ENCODE peak calls at places on chromosomes 1 and 21, in eight cellular contexts. V is upper lobe of right lung, U is stomach, F is right atrium auricular region, Y is PC-3, T is tibial nerve, X is heart right ventricle, C is psoas muscle. O is an unnamed sample.

GRCh38 chr1:205668951-205669340 is 11.4 kb downstream of the SLC45A3 start:
- DNase-seq in X (no peak), Y (no peak), T (no peak), V (no peak), F (no peak), C (no peak), U (no peak), O (no peak)

GRCh38 chr1:205256956-205257615 is 29.3 kb downstream of the TMCC2 start:
- DNase-seq in U (no peak), C (no peak), X (no peak), Y (no peak), F (no peak), T (no peak), V (no peak), O (no peak)

GRCh38 chr1:67691712-67692111 is 6.7 kb downstream of the GADD45A start:
- DNase-seq in V (no peak), X (no peak), Y (no peak), U (no peak), C (no peak), F (no peak), T (no peak), O (no peak)

GRCh38 chr1:96236156-96236739 is 485.3 kb upstream of the PTBP2 start:
- DNase-seq in V (no peak), T (peak), X (no peak), C (no peak), U (peak), F (no peak), Y (peak), O (peak)

GRCh38 chr1:41341365-41341683 is 19.9 kb upstream of the FOXO6 start:
- DNase-seq in F (no peak), U (no peak), V (no peak), C (no peak), T (no peak), X (no peak), Y (no peak), O (no peak)

GRCh38 chr1:156750932-156751723 is at the start of gene HDGF:
- DNase-seq in C (peak), V (peak), F (no peak), U (peak), Y (no peak), T (peak), X (peak), O (no peak)

GRCh38 chr1:232226197-232226681 is 403.7 kb downstream of the SIPA1L2 start:
- DNase-seq in V (no peak), T (no peak), U (no peak), C (no peak), F (peak), Y (peak), X (no peak), O (no peak)

GRCh38 chr1:177811461-177811860 is 158.4 kb downstream of the SEC16B start:
- DNase-seq in Y (no peak), U (no peak), F (no peak), V (no peak), X (no peak), T (no peak), C (no peak), O (no peak)

GRCh38 chr1:222697858-222698257 is 14.4 kb downstream of the AIDA start:
- DNase-seq in V (no peak), U (no peak), Y (no peak), X (no peak), C (no peak), F (no peak), T (no peak), O (no peak)

GRCh38 chr1:166905930-166906329 is 29.9 kb upstream of the TADA1 start:
- DNase-seq in T (no peak), U (no peak), X (no peak), V (no peak), Y (peak), C (no peak), F (no peak), O (peak)

GRCh38 chr1:52588535-52588934 is 13.6 kb upstream of the GPX7 start:
- DNase-seq in T (no peak), C (no peak), X (no peak), F (no peak), Y (no peak), U (no peak), V (no peak), O (no peak)

GRCh38 chr21:17783816-17784598 is 35.1 kb downstream of the C21orf91 start:
- DNase-seq in V (no peak), X (no peak), U (no peak), F (no peak), C (no peak), T (no peak), Y (no peak), O (no peak)

GRCh38 chr1:172915276-172915675 is 135.5 kb downstream of the TNFSF18 start:
- DNase-seq in X (no peak), Y (peak), U (no peak), C (no peak), V (no peak), T (no peak), F (no peak), O (no peak)

GRCh38 chr1:224084867-224085266 is 29.0 kb upstream of the FBXO28 start:
- DNase-seq in V (no peak), C (no peak), F (no peak), X (no peak), Y (no peak), U (no peak), T (no peak), O (no peak)

GRCh38 chr1:236501093-236501492 is 22.7 kb upstream of the LGALS8 start:
- DNase-seq in T (no peak), X (no peak), C (no peak), Y (no peak), U (no peak), F (peak), V (no peak), O (no peak)

DNA sequence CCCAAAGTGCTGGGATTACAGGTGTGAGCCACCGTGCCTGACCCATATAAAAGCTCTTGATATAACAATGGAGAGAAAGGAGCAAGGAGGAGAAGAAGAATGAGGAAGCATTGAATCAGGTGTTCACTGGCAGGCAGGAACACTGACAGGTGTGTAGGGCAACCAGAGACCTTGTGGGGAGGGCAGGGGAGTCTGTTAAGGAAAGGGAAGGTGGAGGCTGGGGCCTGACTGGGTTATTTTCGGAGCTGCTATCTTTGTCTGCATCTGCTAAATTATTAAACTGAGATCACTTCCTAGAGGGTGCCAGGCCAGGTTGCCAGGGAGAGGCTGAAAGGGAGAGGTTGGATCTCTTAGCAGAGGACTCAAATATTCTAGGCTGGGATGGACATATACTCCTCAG is 6.8 kb upstream of the TRNP1 start:
- DNase-seq in T (no peak), Y (peak), U (peak), X (no peak), V (no peak), C (no peak), F (no peak), O (no peak)
- H3K4me3 ChIP-seq in T (no peak), Y (no peak), U (no peak), X (no peak), V (no peak), C (no peak), F (no peak), O (no peak)

GRCh38 chr21:28781602-28782274 is 210.9 kb downstream of the LTN1 start:
- DNase-seq in F (no peak), T (no peak), Y (peak), C (no peak), V (no peak), X (no peak), U (no peak), O (no peak)
- TF ChIP-seq CTCF in F (no peak), T (no peak), Y (peak), C (peak), V (peak), X (peak), U (no peak), O (peak)

DNA sequence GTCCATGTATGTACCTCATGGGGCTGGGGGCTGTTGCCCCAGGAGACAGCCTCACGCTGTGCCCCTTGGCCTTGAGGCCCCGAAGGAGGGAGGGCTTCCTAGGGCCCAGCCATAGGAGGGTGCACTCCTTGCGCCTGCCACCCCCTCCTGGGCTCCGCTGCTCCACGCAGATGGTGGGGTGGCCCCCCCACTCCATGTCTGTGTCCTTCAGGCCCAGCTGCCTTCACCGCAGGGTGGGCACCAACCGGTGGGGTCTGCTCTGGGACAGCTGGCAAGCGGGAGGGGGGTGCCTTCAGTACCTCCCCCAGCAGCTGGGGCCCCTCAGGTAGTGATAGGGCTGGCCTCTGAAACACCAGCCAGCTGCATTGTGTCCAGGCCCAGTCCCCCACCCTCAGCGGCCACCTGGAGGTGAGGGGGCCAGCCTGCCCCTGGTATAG is 309 bp downstream of the GJC2 start:
- DNase-seq in C (no peak), T (no peak), F (no peak), U (no peak), Y (no peak), V (peak), X (peak), O (no peak)
- H3K4me3 ChIP-seq in C (peak), T (peak), F (peak), U (peak), Y (no peak), V (peak), X (peak), O (no peak)

GRCh38 chr1:13714851-13715250 is 14.9 kb downstream of the PRDM2 start:
- DNase-seq in U (no peak), Y (peak), C (no peak), F (no peak), V (no peak), X (no peak), T (no peak), O (no peak)
- TF ChIP-seq CTCF in U (peak), Y (peak), C (no peak), F (no peak), V (no peak), X (no peak), T (no peak), O (peak)

GRCh38 chr1:202577381-202577780 is 132.9 kb downstream of the SYT2 start:
- DNase-seq in T (no peak), U (no peak), V (no peak), C (no peak), Y (no peak), F (no peak), X (no peak), O (no peak)
- H3K4me3 ChIP-seq in T (no peak), U (no peak), V (no peak), C (no peak), Y (no peak), F (no peak), X (no peak), O (no peak)

DNA sequence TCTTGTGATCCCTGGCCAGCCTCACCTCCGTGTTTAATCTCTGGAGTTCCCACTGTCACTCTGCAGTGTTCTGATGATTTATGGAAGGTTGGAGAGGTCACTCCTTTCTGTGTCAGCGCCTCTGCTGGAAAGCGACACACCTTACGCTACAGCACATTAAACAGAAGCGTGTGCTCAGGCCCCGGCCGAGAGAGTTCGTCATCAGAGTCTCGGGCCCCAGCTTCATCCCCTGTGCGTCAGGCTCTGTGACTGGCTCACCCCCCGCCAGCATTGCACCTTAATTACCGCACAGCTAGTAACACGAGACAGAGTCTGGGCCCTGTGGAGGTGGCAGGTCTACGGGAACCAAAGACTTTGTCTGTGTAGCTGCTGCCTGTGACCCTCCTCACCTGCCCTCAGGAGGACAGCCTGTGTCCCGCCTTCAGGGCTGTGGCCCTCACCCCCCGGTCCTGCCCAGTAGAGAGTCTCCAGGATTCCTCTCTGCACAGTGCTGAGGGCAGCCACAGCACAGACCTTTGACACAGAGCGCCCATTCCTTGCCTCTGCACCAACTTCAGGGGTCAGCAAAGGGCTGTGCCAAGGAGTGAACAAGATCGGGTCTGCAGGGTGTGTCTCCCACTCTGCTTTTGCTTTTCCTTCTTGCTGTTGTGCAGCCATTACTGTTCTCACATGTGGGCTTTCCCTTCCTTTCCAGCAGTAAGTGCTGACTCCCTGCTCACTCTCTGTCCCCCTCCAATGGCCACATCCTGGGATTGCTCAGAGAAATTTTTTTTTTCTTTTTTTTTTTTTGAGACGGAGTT is 157.6 kb downstream of the PGBD5 start:
- DNase-seq in V (peak), T (no peak), C (no peak), Y (peak), U (no peak), F (no peak), X (no peak), O (no peak)
- TF ChIP-seq CTCF in V (peak), T (peak), C (peak), Y (peak), U (peak), F (peak), X (peak), O (peak)

GRCh38 chr1:233907139-233907538 is 2.7 kb downstream of the SLC35F3 start:
- DNase-seq in T (no peak), F (no peak), U (no peak), C (no peak), V (no peak), Y (peak), X (no peak), O (no peak)

GRCh38 chr1:233905416-233906051 is 1.1 kb downstream of the SLC35F3 start:
- DNase-seq in T (no peak), X (no peak), Y (peak), C (no peak), U (no peak), V (no peak), F (no peak), O (no peak)

GRCh38 chr1:233901495-233901894 is 3.0 kb upstream of the SLC35F3 start:
- DNase-seq in U (no peak), C (no peak), Y (no peak), V (no peak), X (no peak), T (no peak), F (no peak), O (no peak)

GRCh38 chr1:233908092-233908491 is 3.6 kb downstream of the SLC35F3 start:
- DNase-seq in U (no peak), Y (peak), V (no peak), X (no peak), C (no peak), F (no peak), T (no peak), O (no peak)

GRCh38 chr1:233904979-233905415 is 521 bp downstream of the SLC35F3 start:
- DNase-seq in F (no peak), Y (peak), X (peak), V (peak), C (peak), U (no peak), T (no peak), O (no peak)
- H3K4me3 ChIP-seq in F (peak), Y (peak), X (no peak), V (peak), C (no peak), U (peak), T (no peak), O (peak)

GRCh38 chr1:15950302-15950701 is 25.6 kb downstream of the ZBTB17 start:
- DNase-seq in X (no peak), F (no peak), U (no peak), C (no peak), Y (no peak), V (no peak), T (no peak), O (no peak)

GRCh38 chr1:15949453-15950245 is 26.3 kb downstream of the ZBTB17 start:
- DNase-seq in C (peak), F (peak), Y (no peak), V (peak), T (peak), U (peak), X (peak), O (peak)

GRCh38 chr1:15948091-15948591 is 27.8 kb downstream of the ZBTB17 start:
- DNase-seq in U (no peak), Y (no peak), V (no peak), F (no peak), X (no peak), T (no peak), C (no peak), O (no peak)

GRCh38 chr1:15947382-15948090 is 28.4 kb downstream of the ZBTB17 start:
- DNase-seq in T (no peak), C (no peak), Y (no peak), F (no peak), U (no peak), X (no peak), V (no peak), O (no peak)

DNA sequence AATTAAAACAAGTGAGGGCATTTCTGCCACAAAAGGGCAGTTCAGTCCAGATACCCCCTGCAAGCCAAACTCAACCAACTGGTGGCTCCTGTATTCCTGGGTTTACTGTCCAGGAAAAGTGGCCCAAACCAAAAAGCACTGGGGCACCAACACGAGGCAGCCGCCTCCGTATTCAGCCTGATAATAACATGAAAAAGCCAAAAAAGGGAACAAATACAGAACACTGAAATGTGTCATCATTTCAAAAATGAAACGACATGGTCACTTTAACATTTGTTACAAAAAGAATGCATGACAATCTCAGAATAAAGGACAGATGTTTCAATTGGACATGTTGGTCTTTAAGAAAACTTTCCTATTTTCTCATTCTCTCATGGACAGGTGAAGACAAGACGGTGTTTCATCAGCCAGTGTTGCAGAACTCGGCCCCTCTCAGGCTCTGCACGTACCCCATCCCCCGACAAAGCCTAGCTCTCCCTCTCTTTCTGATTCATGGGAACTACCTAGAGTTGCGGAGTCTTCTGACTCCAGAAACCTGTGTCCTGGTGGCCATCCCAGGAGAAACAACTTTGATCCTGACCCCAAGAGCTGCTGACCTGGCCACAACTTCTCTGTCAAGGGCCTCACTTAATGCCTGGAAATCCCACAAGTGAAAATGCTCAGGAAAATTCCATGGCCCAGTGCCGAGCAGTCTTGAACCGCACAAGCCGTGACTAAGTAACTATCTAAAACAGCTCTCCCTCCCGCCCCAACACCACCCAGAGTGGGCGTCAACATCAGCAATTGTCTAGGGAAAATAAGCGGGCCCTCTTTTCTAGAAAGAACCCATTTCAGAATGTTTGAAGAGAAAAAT is 27.1 kb downstream of the ZBTB17 start:
- DNase-seq in U (peak), F (peak), T (peak), Y (no peak), X (peak), C (peak), V (peak), O (peak)
- TF ChIP-seq CTCF in U (no peak), F (no peak), T (peak), Y (no peak), X (no peak), C (no peak), V (peak), O (no peak)

DNA sequence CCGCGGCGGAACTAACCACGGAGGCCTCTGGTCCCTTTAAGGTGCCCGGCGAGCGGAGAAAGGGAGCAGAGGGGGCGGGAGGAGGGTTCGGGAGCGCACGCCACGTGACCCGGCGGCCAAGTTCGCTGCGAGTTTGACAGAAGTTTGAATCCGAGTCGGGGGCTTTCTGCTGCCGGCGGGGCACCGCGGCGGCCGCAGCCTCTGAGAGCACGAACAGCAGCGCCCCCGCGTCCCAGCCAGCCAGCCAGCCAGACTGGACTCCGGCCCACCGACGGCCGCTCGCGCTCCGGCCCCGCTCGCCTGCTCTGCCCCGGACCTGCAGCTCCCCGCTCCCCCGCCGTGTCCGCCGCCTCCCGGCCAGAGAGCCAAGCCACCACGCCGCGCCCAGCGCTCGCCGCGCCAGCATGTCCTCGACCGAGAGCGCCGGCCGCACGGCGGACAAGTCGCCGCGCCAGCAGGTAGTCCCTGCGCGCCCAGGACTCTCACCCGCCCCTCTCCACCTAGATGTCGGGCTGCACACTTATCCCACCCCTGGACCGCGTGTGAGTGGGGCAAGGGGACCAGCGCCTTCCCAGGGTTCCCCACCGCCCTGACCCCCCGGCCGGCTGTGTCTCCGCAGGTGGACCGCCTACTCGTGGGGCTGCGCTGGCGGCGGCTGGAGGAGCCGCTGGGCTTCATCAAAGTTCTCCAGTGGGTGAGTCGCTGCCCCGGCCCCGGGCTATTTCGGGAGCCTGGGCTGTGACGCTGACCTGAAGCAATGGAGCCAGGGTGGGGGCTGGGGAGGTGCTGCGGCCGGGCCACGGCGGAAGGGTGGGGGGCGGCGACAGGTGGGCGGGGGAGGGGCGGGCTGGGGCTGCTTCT is at the start of gene SYPL2:
- DNase-seq in C (peak), U (peak), V (peak), T (peak), F (no peak), X (peak), Y (no peak), O (no peak)
- H3K4me3 ChIP-seq in C (peak), U (peak), V (peak), T (peak), F (peak), X (peak), Y (peak), O (peak)

O was measured in epithelial cell of proximal tubule.